ENCODE peak calls at places on chromosomes 16 and 17, in four cellular contexts. N is A549, J is IMR-90, G is K562. P is an unnamed sample.
A peak's percentile ranks its signal among the peaks of the same experiment; 100 is the strongest.

GRCh38 chr17:44105483-44105882 is 18.0 kb downstream of the HDAC5 start:
- DNase-seq in N (no peak), J (no peak), G (no peak), P (peak; percentile 46)

GRCh38 chr17:8142158-8142886 is 9.9 kb downstream of the PER1 start:
- DNase-seq in N (no peak), J (no peak), G (no peak), P (no peak)

GRCh38 chr17:55162556-55162946 is 102.2 kb upstream of the HLF start:
- DNase-seq in N (no peak), J (no peak), G (no peak), P (no peak)

GRCh38 chr17:74164446-74165045 is 38.9 kb upstream of the RPL38 start:
- DNase-seq in N (no peak), J (no peak), G (no peak), P (no peak)

GRCh38 chr16:68355447-68356248 is 44.8 kb downstream of the PRMT7 start:
- DNase-seq in N (no peak), J (no peak), G (no peak), P (peak; percentile 59)

GRCh38 chr17:14201087-14201486 is 35.6 kb downstream of the CDRT15 start:
- DNase-seq in N (no peak), J (peak; percentile 8), G (no peak), P (no peak)

GRCh38 chr17:42248351-42249179 is 27.6 kb downstream of the STAT5B start:
- DNase-seq in N (no peak), J (peak; percentile 93), G (no peak), P (peak; percentile 69)

GRCh38 chr16:47712276-47713224 is 251.4 kb downstream of the PHKB start:
- DNase-seq in N (no peak), J (no peak), G (no peak), P (peak; percentile 48)

GRCh38 chr17:35795007-35795870 is at the start of gene MMP28:
- DNase-seq in N (peak; percentile 52), J (no peak), G (peak; percentile 70), P (peak; percentile 86)

GRCh38 chr16:87840462-87840978 is 28.8 kb downstream of the SLC7A5 start:
- DNase-seq in N (no peak), J (no peak), G (no peak), P (no peak)

GRCh38 chr16:4293181-4293716 is 20.4 kb upstream of the TFAP4 start:
- DNase-seq in N (no peak), J (no peak), G (no peak), P (no peak)

GRCh38 chr17:58156839-58157803 is 8.9 kb downstream of the OR4D1 start:
- DNase-seq in N (peak; percentile 50), J (no peak), G (peak; percentile 33), P (peak; percentile 85)

GRCh38 chr17:2683912-2684311 is 27.7 kb downstream of the CLUH start:
- DNase-seq in N (peak; percentile 58), J (peak; percentile 75), G (no peak), P (no peak)

GRCh38 chr16:19071811-19072777 is 4.7 kb downstream of the COQ7 start:
- DNase-seq in N (peak; percentile 77), J (peak; percentile 56), G (peak; percentile 47), P (peak; percentile 58)

GRCh38 chr16:3017806-3018506 is at the start of gene CLDN6:
- DNase-seq in N (no peak), J (no peak), G (peak; percentile 70), P (peak; percentile 92)

GRCh38 chr16:66459878-66460277 is 32.8 kb downstream of the BEAN1 start:
- DNase-seq in N (no peak), J (no peak), G (peak; percentile 22), P (no peak)

GRCh38 chr17:419073-419735 is 66.6 kb upstream of the RPH3AL start:
- DNase-seq in N (no peak), J (no peak), G (no peak), P (no peak)

GRCh38 chr17:15398736-15399331 is 57.4 kb upstream of the TEKT3 start:
- DNase-seq in N (peak; percentile 21), J (peak; percentile 74), G (no peak), P (peak; percentile 52)

GRCh38 chr17:75877752-75878173 is 618 bp downstream of the TRIM47 start:
- DNase-seq in N (peak; percentile 86), J (peak; percentile 71), G (peak; percentile 65), P (peak; percentile 93)

GRCh38 chr17:45315583-45316270 is 1.1 kb downstream of the MAP3K14 start:
- DNase-seq in N (no peak), J (no peak), G (no peak), P (no peak)

GRCh38 chr16:23578096-23578830 is 17.9 kb downstream of the NDUFAB1 start:
- DNase-seq in N (no peak), J (peak; percentile 24), G (no peak), P (no peak)

GRCh38 chr16:65117701-65118448 is 4.0 kb downstream of the CDH11 start:
- DNase-seq in N (peak; percentile 70), J (peak; percentile 90), G (peak; percentile 40), P (peak; percentile 65)

GRCh38 chr16:84090212-84090611 is 26.5 kb downstream of the MBTPS1 start:
- DNase-seq in N (no peak), J (no peak), G (no peak), P (no peak)

GRCh38 chr16:84087461-84088151 is 29.1 kb downstream of the MBTPS1 start:
- DNase-seq in N (no peak), J (no peak), G (no peak), P (no peak)

GRCh38 chr16:84086996-84087395 is 29.7 kb downstream of the MBTPS1 start:
- DNase-seq in N (no peak), J (no peak), G (no peak), P (no peak)

GRCh38 chr16:84086357-84086756 is 30.4 kb downstream of the MBTPS1 start:
- DNase-seq in N (no peak), J (no peak), G (peak; percentile 29), P (peak; percentile 27)

GRCh38 chr16:84088695-84089395 is 27.9 kb downstream of the MBTPS1 start:
- DNase-seq in N (peak; percentile 20), J (no peak), G (no peak), P (no peak)
- TF ChIP-seq USF2 in N (no peak), J (no peak), G (no peak), P (no peak)

GRCh38 chr17:34082404-34082803 is 172.7 kb upstream of the CCL2 start:
- DNase-seq in N (no peak), J (no peak), G (peak; percentile 14), P (no peak)

GRCh38 chr17:34076743-34077631 is 178.1 kb upstream of the CCL2 start:
- DNase-seq in N (no peak), J (no peak), G (no peak), P (peak; percentile 17)

GRCh38 chr17:34081269-34081668 is 173.8 kb upstream of the CCL2 start:
- DNase-seq in N (peak; percentile 27), J (peak; percentile 6), G (peak; percentile 32), P (no peak)
- TF ChIP-seq CTCF in N (peak; percentile 36), J (peak; percentile 41), G (peak; percentile 53), P (peak; percentile 26)

GRCh38 chr17:3695723-3696411 is at the start of gene P2RX5:
- DNase-seq in N (no peak), J (no peak), G (peak; percentile 57), P (peak; percentile 81)
- TF ChIP-seq USF2 in N (no peak), J (peak; percentile 27), G (no peak), P (no peak)

DNA sequence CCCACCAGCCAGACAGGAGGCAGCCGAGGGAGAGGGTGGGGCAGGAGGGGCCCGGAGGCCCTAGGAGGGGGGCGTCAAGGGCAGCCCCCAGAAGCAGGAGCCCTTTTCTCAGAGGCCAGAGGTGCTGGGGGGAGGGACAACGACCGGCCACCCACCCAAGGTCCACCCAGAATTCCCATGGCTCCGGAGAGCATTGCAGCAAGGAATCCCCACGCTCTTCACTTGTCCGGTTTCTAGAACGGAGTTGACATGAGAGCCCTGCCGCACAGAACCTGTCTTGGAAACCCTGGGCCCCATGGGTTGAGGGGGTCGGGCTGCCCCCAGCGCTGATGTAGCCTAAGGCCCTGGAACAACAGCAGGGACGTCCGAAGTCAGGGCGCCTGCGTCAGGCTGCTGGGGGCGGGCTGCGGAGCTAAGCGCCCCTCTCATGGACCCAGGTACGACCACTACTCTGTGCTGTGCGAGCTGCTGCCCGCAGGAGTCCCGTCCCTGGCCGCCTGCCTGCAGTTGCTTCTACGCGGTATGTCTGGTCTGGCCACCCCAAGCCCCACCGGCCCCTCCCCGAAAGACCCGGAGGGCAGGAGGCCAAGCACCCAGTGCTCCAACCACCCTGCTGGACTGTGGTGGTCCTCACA is 11.2 kb downstream of the CYBC1 start:
- DNase-seq in N (no peak), J (no peak), G (no peak), P (peak; percentile 48)
- TF ChIP-seq CTCF in N (no peak), J (no peak), G (no peak), P (no peak)

GRCh38 chr17:78000351-78000750 is 41.8 kb downstream of the TNRC6C start:
- DNase-seq in N (no peak), J (peak; percentile 60), G (no peak), P (peak; percentile 54)

GRCh38 chr17:77995146-77995852 is 36.8 kb downstream of the TNRC6C start:
- DNase-seq in N (no peak), J (no peak), G (no peak), P (peak; percentile 57)

GRCh38 chr17:77999413-78000173 is 41.1 kb downstream of the TNRC6C start:
- DNase-seq in N (no peak), J (peak; percentile 44), G (no peak), P (no peak)

GRCh38 chr17:78001182-78001581 is 42.7 kb downstream of the TNRC6C start:
- DNase-seq in N (no peak), J (peak; percentile 19), G (no peak), P (peak; percentile 33)

DNA sequence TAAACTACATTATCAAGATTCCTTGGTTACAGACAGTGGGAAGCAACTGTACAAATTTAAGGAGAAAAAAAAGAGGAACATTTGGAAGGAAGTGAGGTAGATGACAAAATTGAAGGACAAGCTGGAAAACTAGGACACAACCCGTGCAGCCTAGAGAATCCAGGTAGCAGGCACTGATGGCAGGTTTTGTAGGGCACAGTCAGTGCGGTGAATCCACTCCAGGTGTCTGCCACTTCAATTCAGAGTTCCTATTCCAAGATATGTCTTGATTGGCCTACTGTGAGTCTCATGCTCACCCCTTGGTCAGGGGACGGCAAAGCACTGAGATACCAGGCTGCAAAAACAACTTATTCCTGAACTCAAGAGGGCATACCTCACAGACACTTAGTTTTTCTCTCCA is 37.8 kb downstream of the TNRC6C start:
- DNase-seq in N (no peak), J (no peak), G (no peak), P (no peak)
- TF ChIP-seq USF2 in N (no peak), J (no peak), G (no peak), P (no peak)

P was measured in SK-N-SH.